ENCODE peak calls at places on chromosomes 16 and 17, in five cellular contexts. G, M, Z, D and H are unnamed samples.

GRCh38 chr17:15456972-15457722 is 10.3 kb downstream of the CDRT4 start:
- DNase-seq in G (peak), M (no peak), Z (no peak), D (no peak), H (no peak)

GRCh38 chr17:46737331-46737730 is 81.2 kb downstream of the WNT3 start:
- DNase-seq in G (no peak), M (no peak), Z (no peak), D (no peak), H (no peak)

GRCh38 chr16:66740010-66740409 is 11.4 kb downstream of the DYNC1LI2 start:
- DNase-seq in G (peak), M (no peak), Z (no peak), D (peak), H (peak)

GRCh38 chr16:57871457-57871856 is 69.2 kb upstream of the KIFC3 start:
- DNase-seq in G (no peak), M (no peak), Z (no peak), D (no peak), H (no peak)

GRCh38 chr17:47286198-47286914 is 32.7 kb downstream of the ITGB3 start:
- DNase-seq in G (no peak), M (no peak), Z (no peak), D (no peak), H (no peak)

GRCh38 chr16:17299790-17300189 is 171.0 kb downstream of the XYLT1 start:
- DNase-seq in G (no peak), M (no peak), Z (no peak), D (no peak), H (peak)

GRCh38 chr16:70151391-70151790 is 22.2 kb upstream of the CLEC18C start:
- DNase-seq in G (peak), M (no peak), Z (no peak), D (no peak), H (no peak)

GRCh38 chr16:30901201-30902069 is 5.0 kb downstream of the CTF1 start:
- DNase-seq in G (no peak), M (no peak), Z (no peak), D (no peak), H (no peak)

GRCh38 chr17:71963341-71963740 is 157.5 kb upstream of the SOX9 start:
- DNase-seq in G (peak), M (no peak), Z (no peak), D (no peak), H (no peak)

GRCh38 chr17:63039899-63040602 is 74.0 kb downstream of the TANC2 start:
- DNase-seq in G (no peak), M (no peak), Z (no peak), D (no peak), H (no peak)

GRCh38 chr16:59042296-59042695 is 308.2 kb upstream of the GOT2 start:
- DNase-seq in G (no peak), M (no peak), Z (no peak), D (no peak), H (no peak)

GRCh38 chr16:30658731-30659506 is 688 bp downstream of the FBRS start:
- DNase-seq in G (peak), M (no peak), Z (peak), D (no peak), H (peak)

GRCh38 chr16:62596101-62596500 is 559.9 kb upstream of the CDH8 start:
- DNase-seq in G (no peak), M (no peak), Z (no peak), D (no peak), H (no peak)

GRCh38 chr16:68083861-68084503 is 1.2 kb upstream of the NFATC3 start:
- DNase-seq in G (peak), M (peak), Z (peak), D (no peak), H (peak)

GRCh38 chr16:66308096-66308495 is 58.4 kb upstream of the CDH5 start:
- DNase-seq in G (no peak), M (no peak), Z (no peak), D (no peak), H (no peak)

GRCh38 chr17:78258323-78259229 is 27.1 kb downstream of the TMEM235 start:
- DNase-seq in G (no peak), M (no peak), Z (peak), D (peak), H (no peak)

GRCh38 chr16:12639044-12639443 is 164.6 kb downstream of the CPPED1 start:
- DNase-seq in G (no peak), M (no peak), Z (no peak), D (no peak), H (no peak)

GRCh38 chr17:65064452-65065019 is 8.0 kb upstream of the GNA13 start:
- DNase-seq in G (no peak), M (peak), Z (no peak), D (no peak), H (peak)

GRCh38 chr16:23423496-23424049 is 29.4 kb downstream of the COG7 start:
- DNase-seq in G (no peak), M (peak), Z (peak), D (no peak), H (no peak)

GRCh38 chr17:32443827-32444300 is 446 bp upstream of the PSMD11 start:
- DNase-seq in G (no peak), M (no peak), Z (peak), D (no peak), H (no peak)

GRCh38 chr16:73214825-73215481 is 167.0 kb upstream of the ZFHX3 start:
- DNase-seq in G (no peak), M (no peak), Z (no peak), D (no peak), H (no peak)

GRCh38 chr17:8556074-8556473 is 74.5 kb downstream of the MYH10 start:
- DNase-seq in G (no peak), M (no peak), Z (no peak), D (no peak), H (no peak)

GRCh38 chr16:31138621-31139578 is 3.4 kb upstream of the PRSS8 start:
- DNase-seq in G (no peak), M (peak), Z (peak), D (no peak), H (no peak)

GRCh38 chr17:43784068-43784467 is 3.8 kb downstream of the CFAP97D1 start:
- DNase-seq in G (no peak), M (no peak), Z (no peak), D (no peak), H (no peak)

GRCh38 chr16:89052191-89052787 is 41.4 kb upstream of the ACSF3 start:
- DNase-seq in G (no peak), M (peak), Z (peak), D (no peak), H (no peak)

GRCh38 chr16:2015117-2015946 is 4.3 kb upstream of the NPW start:
- DNase-seq in G (peak), M (peak), Z (peak), D (no peak), H (peak)

GRCh38 chr17:9002610-9003354 is 18.5 kb upstream of the NTN1 start:
- DNase-seq in G (peak), M (peak), Z (no peak), D (no peak), H (peak)

GRCh38 chr17:2172447-2172938 is 117.6 kb downstream of the HIC1 start:
- DNase-seq in G (no peak), M (no peak), Z (no peak), D (no peak), H (no peak)

GRCh38 chr16:53779186-53779585 is 75.2 kb downstream of the FTO start:
- DNase-seq in G (no peak), M (no peak), Z (no peak), D (no peak), H (no peak)

GRCh38 chr17:12627177-12627629 is 38.5 kb upstream of the MYOCD start:
- DNase-seq in G (no peak), M (no peak), Z (no peak), D (no peak), H (no peak)

GRCh38 chr16:71851726-71852125 is 6.0 kb downstream of the ATXN1L start:
- DNase-seq in G (no peak), M (no peak), Z (no peak), D (no peak), H (no peak)

GRCh38 chr17:60390881-60391418 is 983 bp downstream of the USP32 start:
- DNase-seq in G (peak), M (peak), Z (peak), D (no peak), H (peak)

GRCh38 chr16:2482181-2483107 is 7.5 kb downstream of the TBC1D24 start:
- DNase-seq in G (peak), M (no peak), Z (peak), D (no peak), H (peak)

GRCh38 chr17:43579570-43580140 is 33.5 kb upstream of the ETV4 start:
- DNase-seq in G (no peak), M (peak), Z (no peak), D (no peak), H (no peak)

GRCh38 chr16:58933186-58933585 is 199.1 kb upstream of the GOT2 start:
- DNase-seq in G (no peak), M (no peak), Z (no peak), D (no peak), H (no peak)

GRCh38 chr16:64133396-64133795 is 988.5 kb downstream of the CDH11 start:
- DNase-seq in G (no peak), M (no peak), Z (no peak), D (no peak), H (no peak)

GRCh38 chr17:1232786-1233185 is 37.5 kb upstream of the BHLHA9 start:
- DNase-seq in G (no peak), M (no peak), Z (no peak), D (no peak), H (no peak)

GRCh38 chr16:24689128-24689527 is 40.3 kb upstream of the TNRC6A start:
- DNase-seq in G (peak), M (no peak), Z (no peak), D (no peak), H (peak)